ENCODE peak calls at places on chromosomes 2 and 18, in six cellular contexts. One of them, this sample, is unnamed.

GRCh38 chr2:172102159-172102857 is 392 bp downstream of the DLX2 start:
- DNase-seq in NCI-H1092: no peak
- DNase-seq in GM12865: peak; percentile 31
- DNase-seq in caudate nucleus: no peak
- DNase-seq in GM23248: peak; percentile 91
- DNase-seq in iris pigment epithelial cell: no peak
- DNase-seq in this sample: no peak

GRCh38 chr2:173829727-173830126 is 135.4 kb downstream of the SP3 start:
- DNase-seq in GM23248: no peak
- DNase-seq in GM12865: no peak
- DNase-seq in iris pigment epithelial cell: no peak
- DNase-seq in NCI-H1092: no peak
- DNase-seq in caudate nucleus: no peak
- DNase-seq in this sample: no peak

GRCh38 chr18:3015203-3015590 is 2.3 kb upstream of the LPIN2 start:
- DNase-seq in GM12865: no peak
- DNase-seq in GM23248: peak; percentile 89
- DNase-seq in iris pigment epithelial cell: peak; percentile 89
- DNase-seq in caudate nucleus: no peak
- DNase-seq in NCI-H1092: no peak
- DNase-seq in this sample: no peak

GRCh38 chr2:232976176-232976575 is 36.9 kb downstream of the NGEF start:
- DNase-seq in caudate nucleus: no peak
- DNase-seq in NCI-H1092: no peak
- DNase-seq in GM12865: no peak
- DNase-seq in iris pigment epithelial cell: no peak
- DNase-seq in GM23248: no peak
- DNase-seq in this sample: no peak

GRCh38 chr18:80009661-80010550 is 21.5 kb upstream of the TXNL4A start:
- DNase-seq in GM23248: peak; percentile 100
- DNase-seq in caudate nucleus: no peak
- DNase-seq in NCI-H1092: no peak
- DNase-seq in GM12865: no peak
- DNase-seq in iris pigment epithelial cell: peak; percentile 98
- DNase-seq in this sample: no peak

GRCh38 chr18:34947711-34948125 is 93.5 kb upstream of the MAPRE2 start:
- DNase-seq in NCI-H1092: no peak
- DNase-seq in GM23248: peak; percentile 28
- DNase-seq in GM12865: no peak
- DNase-seq in caudate nucleus: no peak
- DNase-seq in iris pigment epithelial cell: peak; percentile 85
- DNase-seq in this sample: no peak

GRCh38 chr2:197152451-197153228 is 157.9 kb downstream of the ANKRD44 start:
- DNase-seq in GM12865: peak; percentile 77
- DNase-seq in NCI-H1092: no peak
- DNase-seq in iris pigment epithelial cell: peak; percentile 87
- DNase-seq in caudate nucleus: no peak
- DNase-seq in GM23248: peak; percentile 51
- DNase-seq in this sample: no peak

GRCh38 chr2:139622691-139623090 is 842.5 kb upstream of the NXPH2 start:
- DNase-seq in iris pigment epithelial cell: no peak
- DNase-seq in GM23248: no peak
- DNase-seq in GM12865: no peak
- DNase-seq in NCI-H1092: no peak
- DNase-seq in caudate nucleus: no peak
- DNase-seq in this sample: no peak

GRCh38 chr2:176158855-176159677 is 2.0 kb downstream of the HOXD3 start:
- DNase-seq in NCI-H1092: no peak
- DNase-seq in GM23248: no peak
- DNase-seq in caudate nucleus: no peak
- DNase-seq in GM12865: no peak
- DNase-seq in iris pigment epithelial cell: no peak
- DNase-seq in this sample: no peak

GRCh38 chr2:31386648-31387047 is 27.9 kb downstream of the XDH start:
- DNase-seq in GM12865: no peak
- DNase-seq in iris pigment epithelial cell: no peak
- DNase-seq in NCI-H1092: no peak
- DNase-seq in caudate nucleus: no peak
- DNase-seq in GM23248: peak; percentile 19
- DNase-seq in this sample: no peak

GRCh38 chr2:28895189-28895893 is 874 bp downstream of the WDR43 start:
- DNase-seq in iris pigment epithelial cell: peak; percentile 65
- DNase-seq in GM12865: peak; percentile 74
- DNase-seq in GM23248: peak; percentile 71
- DNase-seq in caudate nucleus: peak; percentile 41
- DNase-seq in NCI-H1092: no peak
- DNase-seq in this sample: no peak

GRCh38 chr2:203878060-203878459 is 10.5 kb downstream of the CTLA4 start:
- DNase-seq in caudate nucleus: no peak
- DNase-seq in GM23248: peak; percentile 56
- DNase-seq in NCI-H1092: no peak
- DNase-seq in GM12865: no peak
- DNase-seq in iris pigment epithelial cell: no peak
- DNase-seq in this sample: no peak

GRCh38 chr2:158984554-158985207 is 16.2 kb downstream of the TANC1 start:
- DNase-seq in GM12865: no peak
- DNase-seq in iris pigment epithelial cell: peak; percentile 43
- DNase-seq in caudate nucleus: no peak
- DNase-seq in NCI-H1092: no peak
- DNase-seq in GM23248: peak; percentile 10
- DNase-seq in this sample: no peak

GRCh38 chr18:56407631-56408030 is 230.8 kb downstream of the TXNL1 start:
- DNase-seq in GM23248: no peak
- DNase-seq in caudate nucleus: no peak
- DNase-seq in GM12865: no peak
- DNase-seq in NCI-H1092: no peak
- DNase-seq in iris pigment epithelial cell: peak; percentile 13
- DNase-seq in this sample: no peak

GRCh38 chr2:165289069-165289468 is 49.9 kb downstream of the SCN2A start:
- DNase-seq in GM12865: no peak
- DNase-seq in NCI-H1092: no peak
- DNase-seq in caudate nucleus: no peak
- DNase-seq in iris pigment epithelial cell: no peak
- DNase-seq in GM23248: no peak
- DNase-seq in this sample: no peak

GRCh38 chr2:18516112-18516511 is 44.3 kb downstream of the RDH14 start:
- DNase-seq in NCI-H1092: no peak
- DNase-seq in caudate nucleus: no peak
- DNase-seq in GM23248: peak; percentile 46
- DNase-seq in GM12865: no peak
- DNase-seq in iris pigment epithelial cell: peak; percentile 89
- DNase-seq in this sample: no peak

GRCh38 chr2:196291418-196291817 is 120.0 kb upstream of the STK17B start:
- DNase-seq in NCI-H1092: no peak
- DNase-seq in GM23248: no peak
- DNase-seq in caudate nucleus: no peak
- DNase-seq in GM12865: no peak
- DNase-seq in iris pigment epithelial cell: no peak
- DNase-seq in this sample: no peak

GRCh38 chr2:238695538-238695937 is 152.3 kb upstream of the TWIST2 start:
- DNase-seq in GM23248: peak; percentile 10
- DNase-seq in caudate nucleus: no peak
- DNase-seq in NCI-H1092: no peak
- DNase-seq in iris pigment epithelial cell: no peak
- DNase-seq in GM12865: no peak
- DNase-seq in this sample: no peak

GRCh38 chr2:178915423-178915822 is 108.2 kb upstream of the TTN start:
- DNase-seq in GM12865: no peak
- DNase-seq in NCI-H1092: no peak
- DNase-seq in iris pigment epithelial cell: no peak
- DNase-seq in caudate nucleus: no peak
- DNase-seq in GM23248: no peak
- DNase-seq in this sample: no peak

GRCh38 chr2:189851174-189851826 is 67.0 kb downstream of the PMS1 start:
- DNase-seq in caudate nucleus: no peak
- DNase-seq in GM23248: no peak
- DNase-seq in GM12865: no peak
- DNase-seq in NCI-H1092: no peak
- DNase-seq in iris pigment epithelial cell: no peak
- DNase-seq in this sample: no peak

GRCh38 chr2:233593201-233593600 is 24.2 kb upstream of the UGT1A8 start:
- DNase-seq in NCI-H1092: no peak
- DNase-seq in GM23248: peak; percentile 6
- DNase-seq in iris pigment epithelial cell: no peak
- DNase-seq in caudate nucleus: no peak
- DNase-seq in GM12865: peak; percentile 80
- DNase-seq in this sample: no peak

GRCh38 chr2:17518212-17519154 is at the start of gene RAD51AP2:
- DNase-seq in NCI-H1092: no peak
- DNase-seq in caudate nucleus: peak; percentile 33
- DNase-seq in iris pigment epithelial cell: peak; percentile 82
- DNase-seq in GM23248: peak; percentile 94
- DNase-seq in GM12865: peak; percentile 87
- DNase-seq in this sample: peak; percentile 48

GRCh38 chr18:75183524-75183923 is 25.4 kb downstream of the PTGR3 start:
- DNase-seq in GM12865: no peak
- DNase-seq in GM23248: peak; percentile 34
- DNase-seq in caudate nucleus: no peak
- DNase-seq in iris pigment epithelial cell: no peak
- DNase-seq in NCI-H1092: no peak
- DNase-seq in this sample: no peak

GRCh38 chr18:68147728-68148127 is 567.2 kb downstream of the TMX3 start:
- DNase-seq in GM12865: no peak
- DNase-seq in iris pigment epithelial cell: peak; percentile 32
- DNase-seq in NCI-H1092: no peak
- DNase-seq in caudate nucleus: no peak
- DNase-seq in GM23248: peak; percentile 7
- DNase-seq in this sample: no peak

GRCh38 chr2:72138921-72139381 is 8.7 kb downstream of the CYP26B1 start:
- DNase-seq in GM23248: no peak
- DNase-seq in GM12865: no peak
- DNase-seq in caudate nucleus: no peak
- DNase-seq in NCI-H1092: no peak
- DNase-seq in iris pigment epithelial cell: no peak
- DNase-seq in this sample: peak; percentile 38

GRCh38 chr18:10524507-10525425 is 1.1 kb upstream of the NAPG start:
- DNase-seq in NCI-H1092: no peak
- DNase-seq in caudate nucleus: no peak
- DNase-seq in GM23248: peak; percentile 74
- DNase-seq in GM12865: no peak
- DNase-seq in iris pigment epithelial cell: peak; percentile 48
- DNase-seq in this sample: no peak

GRCh38 chr2:94977826-94978225 is 47.7 kb upstream of the MAL start:
- DNase-seq in GM23248: no peak
- DNase-seq in caudate nucleus: no peak
- DNase-seq in NCI-H1092: no peak
- DNase-seq in GM12865: no peak
- DNase-seq in iris pigment epithelial cell: no peak
- DNase-seq in this sample: no peak

GRCh38 chr18:3279201-3280185 is 17.6 kb downstream of the MYL12B start:
- DNase-seq in NCI-H1092: no peak
- DNase-seq in GM23248: no peak
- DNase-seq in caudate nucleus: no peak
- DNase-seq in GM12865: peak; percentile 39
- DNase-seq in iris pigment epithelial cell: no peak
- DNase-seq in this sample: no peak

This sample was measured in dorsolateral prefrontal cortex.